ENCODE peak calls at places on chromosomes 5 and 9, in six cellular contexts. N is bronchial epithelial cell; J is stimulated activated CD8-positive, alpha-beta memory T cell treated with anti-CD3 and anti-CD28 coated beads, Interleukin-15, amount 100 ng/mL, for 24 hours; S is glutamatergic neuron; F is T-helper 17 cell; W is myocyte. O is an unnamed sample.

GRCh38 chr5:57215629-57216195 is 41.9 kb downstream of the GPBP1 start:
- DNase-seq in W (no peak), J (no peak), F (no peak), S (no peak), N (peak), O (no peak)

GRCh38 chr5:156716981-156717380 is 133.1 kb upstream of the PPP1R2B start:
- DNase-seq in N (no peak), J (no peak), W (no peak), S (no peak), F (no peak), O (no peak)

GRCh38 chr5:143569722-143570567 is 166.5 kb upstream of the NR3C1 start:
- DNase-seq in F (no peak), S (no peak), J (no peak), N (no peak), W (no peak), O (no peak)

GRCh38 chr5:106882035-106882434 is 788.7 kb downstream of the EFNA5 start:
- DNase-seq in F (no peak), S (no peak), N (no peak), W (no peak), J (no peak), O (no peak)

GRCh38 chr5:5014836-5015235 is 125.3 kb upstream of the ADAMTS16 start:
- DNase-seq in W (no peak), S (no peak), J (no peak), F (no peak), N (peak), O (no peak)

GRCh38 chr5:150394103-150394502 is 18.6 kb downstream of the CD74 start:
- DNase-seq in S (no peak), W (no peak), N (peak), J (no peak), F (no peak), O (no peak)

GRCh38 chr9:71446081-71446480 is 322.2 kb downstream of the CEMIP2 start:
- DNase-seq in S (no peak), F (no peak), N (no peak), J (no peak), W (no peak), O (no peak)

GRCh38 chr9:100324594-100325200 is 28.0 kb downstream of the TEX10 start:
- DNase-seq in W (peak), J (no peak), S (no peak), N (peak), F (no peak), O (no peak)

GRCh38 chr5:178499352-178499751 is 90.8 kb downstream of the COL23A1 start:
- DNase-seq in N (no peak), J (no peak), W (no peak), F (no peak), S (no peak), O (no peak)

GRCh38 chr5:14660836-14661235 is 3.7 kb upstream of the OTULIN start:
- DNase-seq in F (no peak), W (no peak), S (no peak), J (no peak), N (peak), O (no peak)

GRCh38 chr5:124920909-124921666 is 174.6 kb upstream of the ZNF608 start:
- DNase-seq in S (peak), F (no peak), J (no peak), W (no peak), N (no peak), O (no peak)

GRCh38 chr5:110832683-110833082 is 93.9 kb downstream of the SLC25A46 start:
- DNase-seq in W (no peak), S (no peak), N (no peak), J (no peak), F (no peak), O (no peak)

GRCh38 chr5:96120120-96120519 is 158.5 kb upstream of the ELL2 start:
- DNase-seq in J (no peak), S (no peak), W (no peak), N (no peak), F (no peak), O (no peak)

GRCh38 chr5:99070355-99070754 is 141.5 kb upstream of the CHD1 start:
- DNase-seq in S (no peak), F (no peak), W (no peak), J (no peak), N (no peak), O (no peak)

GRCh38 chr9:20651926-20652325 is 29.6 kb upstream of the MLLT3 start:
- DNase-seq in S (no peak), J (no peak), F (no peak), N (no peak), W (no peak), O (no peak)

GRCh38 chr5:68898961-68899471 is 194.8 kb upstream of the SLC30A5 start:
- DNase-seq in W (peak), N (peak), J (no peak), F (no peak), S (peak), O (no peak)

GRCh38 chr5:180208435-180209081 is 453 bp downstream of the RASGEF1C start:
- DNase-seq in J (no peak), W (no peak), F (no peak), S (peak), N (no peak), O (no peak)

GRCh38 chr5:133347039-133347438 is 265.3 kb downstream of the FSTL4 start:
- DNase-seq in F (no peak), N (peak), J (no peak), S (no peak), W (no peak), O (no peak)

O was measured in gastrocnemius medialis.